ENCODE peak calls at places on chromosome 9, in ten cellular contexts. T is endodermal cell; K is lung; M is mesenchymal stem cell; S is psoas muscle; H is neural progenitor cell; G is CD8-positive, alpha-beta T cell; X is thoracic aorta; E is left lung; Z is OCI-LY7. Q is an unnamed sample. For H3K4me1, the result is how much of the 10 kb centered on the place peaks cover.

GRCh38 chr9:127877566-127877998 is at the start of gene AK1:
- DNase-seq in H (peak), T (peak), Z (no peak), X (no peak), S (peak), M (peak), G (no peak), E (peak), K (peak), Q (peak)

GRCh38 chr9:129232839-129233568 is 54.9 kb upstream of the IER5L start:
- DNase-seq in Z (no peak), S (no peak), E (no peak), X (no peak), G (no peak), M (no peak), K (no peak), H (no peak), T (no peak), Q (no peak)

GRCh38 chr9:130940023-130940549 is 1.0 kb upstream of the FIBCD1 start:
- DNase-seq in G (no peak), M (no peak), X (no peak), K (no peak), S (no peak), T (peak), H (peak), E (no peak), Z (no peak), Q (no peak)

GRCh38 chr9:26462213-26462612 is 430.4 kb downstream of the CAAP1 start:
- DNase-seq in Z (no peak), M (no peak), S (no peak), G (no peak), E (no peak), X (no peak), T (no peak), K (no peak), H (peak), Q (no peak)

GRCh38 chr9:132193227-132194110 is 31.6 kb downstream of the NTNG2 start:
- DNase-seq in T (no peak), S (no peak), X (no peak), H (no peak), M (no peak), G (no peak), Z (no peak), K (no peak), E (no peak), Q (no peak)

GRCh38 chr9:113631811-113632665 is 168.5 kb downstream of the RGS3 start:
- DNase-seq in Z (no peak), X (no peak), G (no peak), K (no peak), H (no peak), T (peak), M (no peak), S (no peak), E (no peak), Q (peak)

GRCh38 chr9:95433096-95433852 is 83.5 kb downstream of the PTCH1 start:
- DNase-seq in Z (no peak), E (no peak), G (no peak), S (no peak), M (no peak), K (no peak), T (no peak), H (no peak), X (no peak), Q (no peak)

GRCh38 chr9:132631280-132631679 is 38.5 kb downstream of the DDX31 start:
- DNase-seq in Z (no peak), T (no peak), S (no peak), M (peak), K (no peak), X (no peak), G (no peak), H (no peak), E (no peak), Q (no peak)

DNA sequence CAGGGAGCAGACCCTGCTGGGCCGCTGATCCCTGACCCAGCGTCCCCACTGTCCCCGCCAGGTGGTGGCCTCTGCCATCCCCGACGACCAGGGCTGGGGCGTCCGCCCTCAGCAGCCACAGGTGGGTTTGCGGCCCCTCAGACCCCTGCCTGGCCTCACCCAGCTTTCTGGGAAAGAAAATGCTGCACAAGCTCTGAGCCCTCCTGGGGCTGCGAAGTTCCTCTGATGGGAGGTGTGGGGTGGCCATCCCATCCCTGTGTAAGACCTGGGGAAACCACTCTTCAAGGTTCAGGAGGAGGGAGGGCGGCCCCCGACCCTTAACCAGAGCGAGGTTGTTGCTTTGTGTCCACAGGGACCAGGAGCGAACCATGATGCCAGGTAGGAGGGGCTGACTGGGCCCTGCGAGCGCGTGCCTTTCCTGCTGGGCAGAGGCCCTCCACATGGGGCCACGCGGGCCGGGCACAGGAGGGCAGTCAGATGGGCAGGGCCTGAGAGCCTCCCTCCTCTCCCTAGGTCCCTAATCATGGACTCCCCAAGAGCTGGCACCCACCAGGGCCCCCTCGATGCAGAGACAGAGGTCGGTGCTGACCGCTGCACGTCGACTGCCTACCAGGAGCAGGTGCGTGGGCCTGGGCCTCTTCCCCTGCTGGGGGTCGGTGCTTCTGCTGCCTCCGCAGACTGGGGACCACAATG is 7.7 kb downstream of the NOXA1 start:
- DNase-seq in E (no peak), X (no peak), H (no peak), S (peak), K (no peak), T (no peak), M (no peak), G (no peak), Z (no peak), Q (no peak)
- H3K4me1 ChIP-seq in E (under half), X (under half), H (under half), S (under half), K (under half), T (under half), M (under half), G (under half), Z (under half), Q (under half)

DNA sequence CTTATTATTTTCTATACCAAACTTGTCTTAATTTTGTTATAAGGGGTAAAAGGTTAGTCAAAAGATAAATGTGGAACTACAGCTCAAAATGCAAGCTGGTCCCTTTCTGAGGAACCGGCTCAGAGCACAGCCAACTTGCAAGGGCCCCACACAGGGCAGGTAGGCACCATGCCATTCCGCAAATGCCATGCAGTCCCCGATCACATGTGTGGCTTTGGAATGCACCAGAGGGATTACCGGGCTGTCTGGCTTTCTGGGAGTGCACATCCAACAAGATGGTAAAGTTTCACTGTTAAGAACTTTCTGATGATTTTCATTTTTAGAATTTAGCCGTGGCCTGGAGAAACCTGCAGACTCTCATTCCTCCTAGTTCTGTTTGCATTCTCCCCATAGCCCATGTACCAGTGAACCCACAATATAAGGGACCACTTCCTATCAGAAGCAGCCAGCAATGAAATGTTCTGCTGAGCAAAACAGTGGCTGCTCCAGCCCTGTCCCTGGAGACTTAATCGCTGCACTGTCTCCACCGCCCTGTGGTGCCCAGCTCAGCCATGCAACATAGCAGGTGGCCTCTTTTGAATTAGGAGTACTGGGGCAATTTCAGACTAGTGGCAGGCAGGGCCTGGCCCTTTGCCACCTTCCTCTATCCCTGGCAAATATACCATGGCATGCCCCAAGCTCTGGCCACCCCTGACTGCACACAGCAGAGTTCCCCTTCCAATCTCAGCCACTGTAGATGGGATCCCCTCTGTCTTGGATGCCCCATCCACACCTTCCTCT is 11.4 kb downstream of the SHB start:
- DNase-seq in K (no peak), H (peak), Z (no peak), S (no peak), M (no peak), X (no peak), E (no peak), G (no peak), T (no peak), Q (no peak)
- H3K4me1 ChIP-seq in K (under half), H (under half), Z (under half), S (under half), M (under half), X (half or more), E (under half), G (under half), T (under half), Q (under half)

DNA sequence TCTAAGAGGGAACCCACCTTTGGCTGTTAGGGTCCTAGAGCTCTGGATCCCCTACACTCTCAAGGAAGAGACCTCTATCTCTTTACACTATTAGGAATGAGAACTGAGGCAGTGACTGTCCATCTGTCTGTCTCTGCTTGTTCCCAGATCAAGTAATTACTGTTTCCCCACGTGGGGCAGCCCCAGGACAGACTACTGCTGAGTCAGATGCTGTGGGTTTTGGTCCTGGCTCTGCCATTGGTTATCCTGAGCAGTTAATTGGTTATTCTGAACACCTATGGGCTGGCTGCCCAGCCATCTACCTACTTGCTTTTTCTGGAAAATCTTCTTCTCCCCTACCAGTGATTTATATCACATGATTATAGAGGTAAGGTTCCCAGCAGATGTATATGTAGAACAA is 33.3 kb downstream of the FBXO10 start:
- DNase-seq in H (no peak), M (no peak), X (no peak), G (no peak), S (no peak), K (no peak), Z (no peak), E (no peak), T (no peak), Q (no peak)
- H3K4me1 ChIP-seq in H (under half), M (under half), X (under half), G (under half), S (under half), K (under half), Z (under half), E (under half), T (under half), Q (under half)

DNA sequence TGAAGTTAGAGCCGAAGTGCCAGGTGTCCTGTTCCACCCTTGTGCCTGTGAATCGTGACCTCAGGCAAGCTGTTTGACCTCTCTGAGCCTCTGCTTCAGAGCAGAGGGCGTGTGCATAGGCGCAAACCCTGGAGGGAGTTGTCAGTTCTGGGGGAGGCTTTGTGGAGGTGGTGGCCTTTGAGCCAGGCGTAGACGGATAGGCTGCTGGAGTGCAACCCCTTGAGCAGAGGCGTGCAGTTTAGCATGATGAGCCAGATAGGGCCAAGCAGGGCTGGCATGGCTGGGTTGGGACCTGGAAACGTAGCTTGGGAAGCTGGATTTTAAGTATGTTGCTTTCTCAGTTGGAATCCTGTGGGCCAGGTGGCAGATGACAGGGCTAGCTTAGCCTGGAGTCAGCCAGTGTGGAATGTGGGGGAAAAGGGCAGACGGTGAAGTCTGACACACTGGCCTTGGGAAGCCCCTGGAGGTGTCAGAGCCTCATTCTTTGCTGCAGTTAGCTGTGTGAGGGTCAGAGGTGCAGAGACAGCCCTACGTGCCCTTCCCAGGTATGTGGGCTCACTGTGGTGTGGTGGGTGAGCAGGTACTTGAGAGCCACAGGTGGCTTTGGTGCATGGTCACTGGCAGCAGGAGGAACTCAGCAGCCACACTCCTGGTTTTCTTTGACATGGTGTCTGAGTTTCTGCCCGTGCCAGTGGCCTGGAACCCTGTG is 93.4 kb downstream of the DAB2IP start:
- DNase-seq in T (peak), E (no peak), X (no peak), K (no peak), G (no peak), Z (no peak), S (no peak), H (peak), M (peak), Q (no peak)
- H3K4me1 ChIP-seq in T (under half), E (half or more), X (half or more), K (under half), G (under half), Z (half or more), S (half or more), H (under half), M (half or more), Q (half or more)

GRCh38 chr9:15298362-15298761 is 8.7 kb downstream of the TTC39B start:
- DNase-seq in T (no peak), G (no peak), M (no peak), S (no peak), Z (no peak), K (no peak), H (no peak), E (no peak), X (no peak), Q (no peak)

GRCh38 chr9:15293727-15294405 is 13.2 kb downstream of the TTC39B start:
- DNase-seq in G (no peak), Z (no peak), S (no peak), E (no peak), M (peak), H (no peak), X (no peak), T (no peak), K (no peak), Q (no peak)

GRCh38 chr9:15295761-15296405 is 11.1 kb downstream of the TTC39B start:
- DNase-seq in K (no peak), S (no peak), G (no peak), X (no peak), E (no peak), Z (no peak), M (peak), T (no peak), H (no peak), Q (no peak)

GRCh38 chr9:15304620-15305019 is 2.4 kb downstream of the TTC39B start:
- DNase-seq in X (no peak), K (no peak), S (no peak), Z (no peak), G (no peak), E (no peak), M (no peak), H (no peak), T (no peak), Q (no peak)

GRCh38 chr9:15299374-15299939 is 7.6 kb downstream of the TTC39B start:
- DNase-seq in Z (peak), T (no peak), K (no peak), M (no peak), S (no peak), H (no peak), E (no peak), G (peak), X (no peak), Q (no peak)
- H3K4me1 ChIP-seq in Z (under half), T (under half), K (under half), M (under half), S (under half), H (under half), E (under half), G (half or more), X (half or more), Q (under half)

GRCh38 chr9:4662989-4663792 is 1.1 kb downstream of the PLPP6 start:
- DNase-seq in H (peak), S (no peak), E (no peak), K (no peak), M (peak), X (no peak), T (no peak), G (no peak), Z (no peak), Q (no peak)
- H3K4me1 ChIP-seq in H (under half), S (under half), E (half or more), K (under half), M (under half), X (under half), T (under half), G (half or more), Z (under half), Q (under half)

GRCh38 chr9:79616013-79616412 is 44.2 kb downstream of the TLE4 start:
- DNase-seq in G (no peak), S (no peak), Z (no peak), K (no peak), T (no peak), M (peak), E (no peak), H (no peak), X (no peak), Q (no peak)

GRCh38 chr9:79610019-79610760 is 38.4 kb downstream of the TLE4 start:
- DNase-seq in T (no peak), H (peak), S (no peak), G (no peak), E (no peak), K (no peak), X (no peak), Z (no peak), M (peak), Q (no peak)

GRCh38 chr9:79611091-79611614 is 39.4 kb downstream of the TLE4 start:
- DNase-seq in M (peak), G (no peak), S (no peak), Z (peak), T (no peak), H (peak), K (no peak), X (no peak), E (no peak), Q (no peak)

GRCh38 chr9:79615038-79615437 is 43.3 kb downstream of the TLE4 start:
- DNase-seq in G (no peak), M (no peak), K (no peak), E (no peak), T (no peak), H (no peak), S (no peak), X (no peak), Z (peak), Q (no peak)

DNA sequence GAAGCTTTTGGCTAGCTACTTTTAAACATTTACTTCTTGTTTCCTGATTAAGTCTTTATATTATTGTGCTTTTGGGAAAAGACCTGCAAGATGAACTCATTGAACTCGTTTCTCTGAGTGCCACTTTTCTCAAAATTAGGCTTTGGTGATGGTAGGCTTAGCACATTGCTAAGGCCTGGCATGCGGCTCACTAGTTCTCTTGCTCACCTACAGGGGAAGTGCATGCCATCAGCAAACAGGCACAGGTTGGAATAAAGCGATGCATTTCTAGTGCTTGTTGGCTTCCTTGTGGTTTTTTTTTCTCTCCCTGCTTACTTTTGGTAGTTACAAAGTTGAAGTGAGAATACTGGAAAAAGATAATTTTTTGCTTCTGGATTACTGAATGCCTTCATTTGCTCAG is 41.4 kb downstream of the TLE4 start:
- DNase-seq in S (no peak), G (no peak), X (no peak), Z (no peak), E (no peak), T (no peak), H (no peak), K (no peak), M (no peak), Q (no peak)
- H3K4me1 ChIP-seq in S (half or more), G (under half), X (under half), Z (under half), E (half or more), T (under half), H (half or more), K (under half), M (under half), Q (under half)

GRCh38 chr9:134938346-134939079 is 20.8 kb upstream of the FCN1 start:
- DNase-seq in G (no peak), K (no peak), Z (no peak), M (no peak), H (no peak), E (no peak), T (no peak), S (no peak), X (no peak), Q (no peak)

GRCh38 chr9:134935056-134936020 is 17.6 kb upstream of the FCN1 start:
- DNase-seq in Z (no peak), H (peak), M (no peak), T (no peak), G (no peak), X (no peak), E (no peak), S (no peak), K (no peak), Q (no peak)

GRCh38 chr9:134936021-134936761 is 18.5 kb upstream of the FCN1 start:
- DNase-seq in M (no peak), X (no peak), K (no peak), H (no peak), E (no peak), T (no peak), S (no peak), Z (peak), G (no peak), Q (no peak)

GRCh38 chr9:134937566-134938345 is 20.0 kb upstream of the FCN1 start:
- DNase-seq in E (no peak), M (no peak), H (no peak), T (no peak), K (no peak), X (no peak), Z (peak), S (no peak), G (no peak), Q (no peak)

GRCh38 chr9:134936762-134937555 is 19.2 kb upstream of the FCN1 start:
- DNase-seq in K (no peak), Z (peak), X (no peak), E (peak), T (no peak), M (no peak), H (no peak), G (no peak), S (no peak), Q (no peak)
- H3K4me1 ChIP-seq in K (under half), Z (half or more), X (under half), E (half or more), T (under half), M (under half), H (under half), G (under half), S (under half), Q (under half)

DNA sequence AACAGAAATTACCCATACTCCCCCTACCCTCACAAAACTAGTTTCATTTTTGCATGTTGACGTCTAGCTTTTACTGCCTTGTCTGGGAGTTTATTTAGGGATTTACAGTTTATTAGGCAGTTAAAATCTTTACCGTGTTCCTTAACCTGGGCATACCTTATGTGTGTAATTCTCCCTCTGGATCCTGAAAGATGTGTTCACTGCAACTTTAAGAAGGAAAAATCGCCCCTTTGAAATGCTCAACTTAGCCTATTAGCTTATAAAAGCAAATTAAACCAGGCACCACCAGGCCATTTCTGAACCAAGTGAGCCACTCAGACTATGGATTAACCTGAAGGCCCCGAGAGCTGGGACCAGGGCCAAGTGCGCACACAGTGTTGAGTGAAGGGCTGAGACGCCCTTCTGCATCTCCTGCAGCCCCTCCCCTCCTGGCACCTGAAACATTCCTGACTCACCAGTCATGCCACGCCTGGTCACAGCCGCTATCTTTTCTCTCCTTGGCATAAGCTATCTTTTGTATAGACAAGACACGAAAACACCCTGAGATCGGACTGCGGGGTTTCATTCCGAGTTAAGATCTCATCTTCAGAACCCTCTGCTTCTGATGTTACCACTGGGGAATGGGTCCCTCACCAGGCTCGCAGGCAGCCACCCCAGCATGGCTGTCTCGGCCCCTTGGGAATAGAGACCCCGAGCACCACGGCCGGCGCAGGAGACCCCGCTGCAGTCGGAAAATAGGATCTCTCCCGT is 111.9 kb downstream of the ROR2 start:
- DNase-seq in E (peak), T (peak), X (no peak), Z (no peak), M (no peak), G (no peak), S (peak), H (no peak), K (peak), Q (peak)
- H3K4me1 ChIP-seq in E (under half), T (under half), X (under half), Z (under half), M (under half), G (under half), S (under half), H (under half), K (under half), Q (under half)